ENCODE peak calls at places on chromosomes 7 and 10, in five cellular contexts. One of them, this sample, is unnamed.

GRCh38 chr7:130868150-130868549 is 134.1 kb upstream of the KLF14 start:
- DNase-seq in LoVo: no peak
- DNase-seq in CD4-positive, alpha-beta memory T cell: no peak
- DNase-seq in ELR: no peak
- DNase-seq in T-helper 9 cell: no peak
- DNase-seq in this sample: no peak

GRCh38 chr10:92734288-92734687 is 44.5 kb downstream of the HHEX start:
- DNase-seq in LoVo: no peak
- DNase-seq in CD4-positive, alpha-beta memory T cell: no peak
- DNase-seq in ELR: no peak
- DNase-seq in T-helper 9 cell: no peak
- DNase-seq in this sample: no peak

GRCh38 chr10:126647116-126647515 is 23.4 kb downstream of the C10orf90 start:
- DNase-seq in LoVo: no peak
- DNase-seq in CD4-positive, alpha-beta memory T cell: no peak
- DNase-seq in ELR: no peak
- DNase-seq in T-helper 9 cell: no peak
- DNase-seq in this sample: no peak

GRCh38 chr10:1569208-1569607 is 168.1 kb downstream of the ADARB2 start:
- DNase-seq in LoVo: no peak
- DNase-seq in CD4-positive, alpha-beta memory T cell: no peak
- DNase-seq in ELR: no peak
- DNase-seq in T-helper 9 cell: no peak
- DNase-seq in this sample: no peak

GRCh38 chr10:61140765-61141392 is 196.9 kb upstream of the RHOBTB1 start:
- DNase-seq in LoVo: peak; percentile 64
- DNase-seq in CD4-positive, alpha-beta memory T cell: peak; percentile 16
- DNase-seq in ELR: peak; percentile 64
- DNase-seq in T-helper 9 cell: no peak
- DNase-seq in this sample: no peak

GRCh38 chr10:104648421-104648820 is 7.3 kb downstream of the SORCS3 start:
- DNase-seq in LoVo: no peak
- DNase-seq in CD4-positive, alpha-beta memory T cell: no peak
- DNase-seq in ELR: no peak
- DNase-seq in T-helper 9 cell: no peak
- DNase-seq in this sample: no peak

GRCh38 chr10:126880926-126881325 is 24.3 kb upstream of the DOCK1 start:
- DNase-seq in LoVo: no peak
- DNase-seq in CD4-positive, alpha-beta memory T cell: no peak
- DNase-seq in ELR: no peak
- DNase-seq in T-helper 9 cell: no peak
- DNase-seq in this sample: no peak

GRCh38 chr7:152854386-152854785 is 94.8 kb downstream of the ACTR3B start:
- DNase-seq in LoVo: no peak
- DNase-seq in CD4-positive, alpha-beta memory T cell: no peak
- DNase-seq in ELR: no peak
- DNase-seq in T-helper 9 cell: no peak
- DNase-seq in this sample: no peak

GRCh38 chr7:116218051-116218645 is 7.8 kb downstream of the TES start:
- DNase-seq in LoVo: peak; percentile 97
- DNase-seq in CD4-positive, alpha-beta memory T cell: no peak
- DNase-seq in ELR: peak; percentile 91
- DNase-seq in T-helper 9 cell: no peak
- DNase-seq in this sample: no peak

GRCh38 chr10:129063877-129064276 is 403.2 kb upstream of the MGMT start:
- DNase-seq in LoVo: no peak
- DNase-seq in CD4-positive, alpha-beta memory T cell: no peak
- DNase-seq in ELR: no peak
- DNase-seq in T-helper 9 cell: no peak
- DNase-seq in this sample: no peak

GRCh38 chr7:149872419-149873073 is 1.2 kb upstream of the ATP6V0E2 start:
- DNase-seq in LoVo: peak; percentile 75
- DNase-seq in CD4-positive, alpha-beta memory T cell: no peak
- DNase-seq in ELR: peak; percentile 84
- DNase-seq in T-helper 9 cell: no peak
- DNase-seq in this sample: no peak

GRCh38 chr10:63273575-63273974 is 140.4 kb downstream of the NRBF2 start:
- DNase-seq in LoVo: no peak
- DNase-seq in CD4-positive, alpha-beta memory T cell: peak; percentile 66
- DNase-seq in ELR: no peak
- DNase-seq in T-helper 9 cell: no peak
- DNase-seq in this sample: no peak

GRCh38 chr10:5762531-5762930 is 50.7 kb downstream of the GDI2 start:
- DNase-seq in LoVo: no peak
- DNase-seq in CD4-positive, alpha-beta memory T cell: no peak
- DNase-seq in ELR: no peak
- DNase-seq in T-helper 9 cell: no peak
- DNase-seq in this sample: no peak

GRCh38 chr7:152608656-152609055 is 67.3 kb downstream of the XRCC2 start:
- DNase-seq in LoVo: no peak
- DNase-seq in CD4-positive, alpha-beta memory T cell: no peak
- DNase-seq in ELR: no peak
- DNase-seq in T-helper 9 cell: no peak
- DNase-seq in this sample: no peak

GRCh38 chr7:114819629-114820362 is 102.1 kb upstream of the MDFIC start:
- DNase-seq in LoVo: peak; percentile 94
- DNase-seq in CD4-positive, alpha-beta memory T cell: no peak
- DNase-seq in ELR: peak; percentile 99
- DNase-seq in T-helper 9 cell: no peak
- DNase-seq in this sample: no peak

GRCh38 chr7:39810204-39810642 is 139.8 kb upstream of the CDK13 start:
- DNase-seq in LoVo: no peak
- DNase-seq in CD4-positive, alpha-beta memory T cell: no peak
- DNase-seq in ELR: no peak
- DNase-seq in T-helper 9 cell: no peak
- DNase-seq in this sample: no peak

GRCh38 chr10:71684356-71685173 is 35.0 kb downstream of the C10orf105 start:
- DNase-seq in LoVo: no peak
- DNase-seq in CD4-positive, alpha-beta memory T cell: no peak
- DNase-seq in ELR: peak; percentile 37
- DNase-seq in T-helper 9 cell: no peak
- DNase-seq in this sample: no peak

GRCh38 chr7:107563072-107563760 is 504 bp downstream of the COG5 start:
- DNase-seq in LoVo: peak; percentile 20
- DNase-seq in CD4-positive, alpha-beta memory T cell: peak; percentile 13
- DNase-seq in ELR: no peak
- DNase-seq in T-helper 9 cell: no peak
- DNase-seq in this sample: no peak